ENCODE peak calls at places on chromosomes 5 and 9, in four cellular contexts. G is K562, Q is HepG2, N is SK-N-SH. F is an unnamed sample.

GRCh38 chr9:28810375-28811075 is 1237.2 kb upstream of the C9orf72 start:
- DNase-seq in G (no peak), Q (no peak), N (no peak), F (no peak)

GRCh38 chr5:32261198-32261597 is 51.5 kb downstream of the MTMR12 start:
- DNase-seq in G (peak; percentile 31), Q (no peak), N (no peak), F (no peak)

GRCh38 chr5:154986151-154986550 is 27.4 kb upstream of the KIF4B start:
- DNase-seq in G (no peak), Q (no peak), N (no peak), F (no peak)

GRCh38 chr9:12922209-12922914 is 147.5 kb downstream of the LURAP1L start:
- DNase-seq in G (no peak), Q (no peak), N (no peak), F (no peak)

GRCh38 chr5:109900911-109901627 is 211.3 kb downstream of the MAN2A1 start:
- DNase-seq in G (no peak), Q (peak; percentile 97), N (no peak), F (no peak)

GRCh38 chr5:151556808-151557207 is 34.3 kb downstream of the FAT2 start:
- DNase-seq in G (no peak), Q (no peak), N (no peak), F (no peak)

GRCh38 chr9:133874061-133874638 is 118.0 kb downstream of the VAV2 start:
- DNase-seq in G (no peak), Q (no peak), N (peak; percentile 80), F (peak; percentile 73)

GRCh38 chr5:132433141-132433540 is 57.4 kb downstream of the IRF1 start:
- DNase-seq in G (no peak), Q (no peak), N (no peak), F (no peak)

GRCh38 chr9:130288393-130288792 is 22.8 kb downstream of the HMCN2 start:
- DNase-seq in G (no peak), Q (no peak), N (no peak), F (no peak)

GRCh38 chr9:15785584-15785983 is 232.7 kb downstream of the CCDC171 start:
- DNase-seq in G (no peak), Q (no peak), N (no peak), F (no peak)

GRCh38 chr5:164555809-164556208 is 1050.4 kb downstream of the MAT2B start:
- DNase-seq in G (no peak), Q (no peak), N (no peak), F (no peak)

GRCh38 chr5:2007906-2008437 is 125.2 kb upstream of the IRX4 start:
- DNase-seq in G (no peak), Q (no peak), N (no peak), F (no peak)

GRCh38 chr5:20678814-20679298 is 690.9 kb upstream of the CDH18 start:
- DNase-seq in G (no peak), Q (no peak), N (no peak), F (no peak)

GRCh38 chr9:114411452-114411851 is 23.7 kb upstream of the AKNA start:
- DNase-seq in G (no peak), Q (no peak), N (no peak), F (no peak)

GRCh38 chr5:145948047-145948446 is 11.7 kb downstream of the SH3RF2 start:
- DNase-seq in G (no peak), Q (no peak), N (no peak), F (no peak)

GRCh38 chr5:145948921-145949320 is 12.5 kb downstream of the SH3RF2 start:
- DNase-seq in G (no peak), Q (no peak), N (no peak), F (no peak)

GRCh38 chr5:145951071-145951470 is 14.7 kb downstream of the SH3RF2 start:
- DNase-seq in G (no peak), Q (no peak), N (no peak), F (no peak)

GRCh38 chr5:145947581-145947980 is 11.2 kb downstream of the SH3RF2 start:
- DNase-seq in G (no peak), Q (no peak), N (no peak), F (no peak)

GRCh38 chr5:145949474-145949873 is 13.1 kb downstream of the SH3RF2 start:
- DNase-seq in G (no peak), Q (no peak), N (no peak), F (no peak)
- H3K4me3 ChIP-seq in G (no peak overlapping the region), Q (no peak overlapping the region), N (no peak overlapping the region), F (no peak overlapping the region)

DNA sequence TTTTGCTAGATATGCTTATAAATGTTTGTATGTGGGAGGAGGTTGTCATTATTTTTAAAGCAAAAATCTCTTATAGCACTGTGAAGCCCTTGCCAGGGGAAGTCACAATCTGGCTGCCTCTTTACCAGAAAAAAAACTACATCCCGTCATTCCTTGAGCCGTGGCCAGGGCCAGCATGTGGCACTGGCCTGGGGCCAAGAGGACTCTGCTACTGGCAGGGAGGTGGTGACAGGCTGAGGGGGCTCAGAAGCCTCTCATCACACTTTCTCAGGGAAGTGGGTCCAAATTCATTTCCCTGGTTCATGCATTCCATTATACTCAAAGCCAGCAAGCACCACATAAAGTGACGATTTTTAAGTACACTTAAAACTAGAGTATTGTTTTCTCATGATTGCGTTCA is 457.3 kb downstream of the ZNF608 start:
- DNase-seq in G (no peak), Q (no peak), N (peak; percentile 17), F (no peak)
- TF ChIP-seq ELF1 in G (no peak), Q (no peak), N (no peak), F (no peak)

GRCh38 chr9:18236336-18236735 is 237.6 kb upstream of the ADAMTSL1 start:
- DNase-seq in G (no peak), Q (no peak), N (no peak), F (no peak)
- H3K4me3 ChIP-seq in G (no peak overlapping the region), Q (no peak overlapping the region), N (no peak overlapping the region), F (no peak overlapping the region)

GRCh38 chr5:95966005-95966404 is 4.4 kb upstream of the ELL2 start:
- DNase-seq in G (no peak), Q (peak; percentile 77), N (no peak), F (no peak)
- TF ChIP-seq ELF1 in G (no peak), Q (no peak), N (no peak), F (no peak)

F was measured in HCT116.